ENCODE peak calls at places on chromosomes 7 and 10, in ten cellular contexts. One of them, this sample, is unnamed.

GRCh38 chr10:117241541-117242462 is 888 bp downstream of the SLC18A2 start:
- DNase-seq in left lung: peak; percentile 84
- DNase-seq in thoracic aorta: no peak
- DNase-seq in stomach: no peak
- DNase-seq in OCI-LY7: no peak
- DNase-seq in gastrocnemius medialis: no peak
- DNase-seq in naive thymus-derived CD4-positive, alpha-beta T cell: no peak
- DNase-seq in mammary epithelial cell: peak; percentile 7
- DNase-seq in right lobe of liver: no peak
- DNase-seq in mesenchymal stem cell: no peak
- DNase-seq in this sample: no peak

GRCh38 chr7:26326211-26326610 is 34.5 kb downstream of the SNX10 start:
- DNase-seq in left lung: no peak
- DNase-seq in thoracic aorta: no peak
- DNase-seq in stomach: no peak
- DNase-seq in OCI-LY7: no peak
- DNase-seq in gastrocnemius medialis: no peak
- DNase-seq in naive thymus-derived CD4-positive, alpha-beta T cell: no peak
- DNase-seq in mammary epithelial cell: peak; percentile 16
- DNase-seq in right lobe of liver: no peak
- DNase-seq in mesenchymal stem cell: no peak
- DNase-seq in this sample: no peak

GRCh38 chr7:7214398-7215347 is 32.3 kb downstream of the C1GALT1 start:
- DNase-seq in left lung: no peak
- DNase-seq in thoracic aorta: no peak
- DNase-seq in stomach: no peak
- DNase-seq in OCI-LY7: no peak
- DNase-seq in gastrocnemius medialis: no peak
- DNase-seq in naive thymus-derived CD4-positive, alpha-beta T cell: no peak
- DNase-seq in mammary epithelial cell: no peak
- DNase-seq in right lobe of liver: no peak
- DNase-seq in mesenchymal stem cell: no peak
- DNase-seq in this sample: no peak

GRCh38 chr7:131497454-131497853 is 59.0 kb downstream of the PODXL start:
- DNase-seq in left lung: no peak
- DNase-seq in thoracic aorta: no peak
- DNase-seq in stomach: no peak
- DNase-seq in OCI-LY7: no peak
- DNase-seq in gastrocnemius medialis: no peak
- DNase-seq in naive thymus-derived CD4-positive, alpha-beta T cell: no peak
- DNase-seq in mammary epithelial cell: no peak
- DNase-seq in right lobe of liver: no peak
- DNase-seq in mesenchymal stem cell: no peak
- DNase-seq in this sample: no peak

GRCh38 chr7:158055726-158056510 is 531.7 kb downstream of the PTPRN2 start:
- DNase-seq in left lung: peak; percentile 58
- DNase-seq in thoracic aorta: no peak
- DNase-seq in stomach: no peak
- DNase-seq in OCI-LY7: no peak
- DNase-seq in gastrocnemius medialis: no peak
- DNase-seq in naive thymus-derived CD4-positive, alpha-beta T cell: no peak
- DNase-seq in mammary epithelial cell: no peak
- DNase-seq in right lobe of liver: peak; percentile 6
- DNase-seq in mesenchymal stem cell: no peak
- DNase-seq in this sample: no peak

GRCh38 chr10:7043051-7043653 is 367.7 kb downstream of the SFMBT2 start:
- DNase-seq in left lung: peak; percentile 30
- DNase-seq in thoracic aorta: no peak
- DNase-seq in stomach: no peak
- DNase-seq in OCI-LY7: no peak
- DNase-seq in gastrocnemius medialis: no peak
- DNase-seq in naive thymus-derived CD4-positive, alpha-beta T cell: no peak
- DNase-seq in mammary epithelial cell: no peak
- DNase-seq in right lobe of liver: no peak
- DNase-seq in mesenchymal stem cell: no peak
- DNase-seq in this sample: no peak

GRCh38 chr10:66748217-66748616 is 177.6 kb upstream of the LRRTM3 start:
- DNase-seq in left lung: no peak
- DNase-seq in thoracic aorta: no peak
- DNase-seq in stomach: no peak
- DNase-seq in OCI-LY7: no peak
- DNase-seq in gastrocnemius medialis: no peak
- DNase-seq in naive thymus-derived CD4-positive, alpha-beta T cell: no peak
- DNase-seq in mammary epithelial cell: peak; percentile 2
- DNase-seq in right lobe of liver: no peak
- DNase-seq in mesenchymal stem cell: no peak
- DNase-seq in this sample: no peak

GRCh38 chr7:98754041-98754479 is 115.8 kb downstream of the TMEM130 start:
- DNase-seq in left lung: no peak
- DNase-seq in thoracic aorta: no peak
- DNase-seq in stomach: no peak
- DNase-seq in OCI-LY7: peak; percentile 53
- DNase-seq in gastrocnemius medialis: no peak
- DNase-seq in naive thymus-derived CD4-positive, alpha-beta T cell: no peak
- DNase-seq in mammary epithelial cell: no peak
- DNase-seq in right lobe of liver: no peak
- DNase-seq in mesenchymal stem cell: no peak
- DNase-seq in this sample: no peak

GRCh38 chr7:108193593-108194498 is 63.7 kb upstream of the LAMB4 start:
- DNase-seq in left lung: no peak
- DNase-seq in thoracic aorta: no peak
- DNase-seq in stomach: no peak
- DNase-seq in OCI-LY7: no peak
- DNase-seq in gastrocnemius medialis: no peak
- DNase-seq in naive thymus-derived CD4-positive, alpha-beta T cell: no peak
- DNase-seq in mammary epithelial cell: no peak
- DNase-seq in right lobe of liver: no peak
- DNase-seq in mesenchymal stem cell: no peak
- DNase-seq in this sample: no peak

GRCh38 chr7:23226841-23227450 is 19.6 kb upstream of the GPNMB start:
- DNase-seq in left lung: no peak
- DNase-seq in thoracic aorta: no peak
- DNase-seq in stomach: no peak
- DNase-seq in OCI-LY7: no peak
- DNase-seq in gastrocnemius medialis: no peak
- DNase-seq in naive thymus-derived CD4-positive, alpha-beta T cell: no peak
- DNase-seq in mammary epithelial cell: no peak
- DNase-seq in right lobe of liver: no peak
- DNase-seq in mesenchymal stem cell: no peak
- DNase-seq in this sample: no peak

GRCh38 chr7:33411000-33411399 is 281.6 kb downstream of the BBS9 start:
- DNase-seq in left lung: no peak
- DNase-seq in thoracic aorta: no peak
- DNase-seq in stomach: no peak
- DNase-seq in OCI-LY7: no peak
- DNase-seq in gastrocnemius medialis: no peak
- DNase-seq in naive thymus-derived CD4-positive, alpha-beta T cell: no peak
- DNase-seq in mammary epithelial cell: no peak
- DNase-seq in right lobe of liver: no peak
- DNase-seq in mesenchymal stem cell: no peak
- DNase-seq in this sample: no peak

GRCh38 chr7:131194070-131194865 is 133.4 kb upstream of the MKLN1 start:
- DNase-seq in left lung: no peak
- DNase-seq in thoracic aorta: no peak
- DNase-seq in stomach: no peak
- DNase-seq in OCI-LY7: no peak
- DNase-seq in gastrocnemius medialis: no peak
- DNase-seq in naive thymus-derived CD4-positive, alpha-beta T cell: no peak
- DNase-seq in mammary epithelial cell: peak; percentile 31
- DNase-seq in right lobe of liver: no peak
- DNase-seq in mesenchymal stem cell: no peak
- DNase-seq in this sample: no peak

GRCh38 chr7:127474457-127474856 is 81.9 kb upstream of the ZNF800 start:
- DNase-seq in left lung: no peak
- DNase-seq in thoracic aorta: no peak
- DNase-seq in stomach: no peak
- DNase-seq in OCI-LY7: no peak
- DNase-seq in gastrocnemius medialis: no peak
- DNase-seq in naive thymus-derived CD4-positive, alpha-beta T cell: no peak
- DNase-seq in mammary epithelial cell: peak; percentile 3
- DNase-seq in right lobe of liver: no peak
- DNase-seq in mesenchymal stem cell: no peak
- DNase-seq in this sample: no peak

GRCh38 chr7:3029138-3029537 is 14.5 kb downstream of the CARD11 start:
- DNase-seq in left lung: no peak
- DNase-seq in thoracic aorta: no peak
- DNase-seq in stomach: no peak
- DNase-seq in OCI-LY7: no peak
- DNase-seq in gastrocnemius medialis: no peak
- DNase-seq in naive thymus-derived CD4-positive, alpha-beta T cell: no peak
- DNase-seq in mammary epithelial cell: no peak
- DNase-seq in right lobe of liver: no peak
- DNase-seq in mesenchymal stem cell: no peak
- DNase-seq in this sample: no peak

GRCh38 chr7:155178096-155178495 is 108.0 kb downstream of the HTR5A start:
- DNase-seq in left lung: no peak
- DNase-seq in thoracic aorta: no peak
- DNase-seq in stomach: no peak
- DNase-seq in OCI-LY7: no peak
- DNase-seq in gastrocnemius medialis: no peak
- DNase-seq in naive thymus-derived CD4-positive, alpha-beta T cell: no peak
- DNase-seq in mammary epithelial cell: no peak
- DNase-seq in right lobe of liver: no peak
- DNase-seq in mesenchymal stem cell: no peak
- DNase-seq in this sample: no peak

GRCh38 chr10:79487296-79488194 is 24.8 kb upstream of the EIF5AL1 start:
- DNase-seq in left lung: no peak
- DNase-seq in thoracic aorta: no peak
- DNase-seq in stomach: peak; percentile 68
- DNase-seq in OCI-LY7: peak; percentile 56
- DNase-seq in gastrocnemius medialis: peak; percentile 31
- DNase-seq in naive thymus-derived CD4-positive, alpha-beta T cell: peak; percentile 10
- DNase-seq in mammary epithelial cell: peak; percentile 23
- DNase-seq in right lobe of liver: peak; percentile 72
- DNase-seq in mesenchymal stem cell: peak; percentile 72
- DNase-seq in this sample: peak; percentile 50

GRCh38 chr7:7178081-7178480 is 4.3 kb upstream of the C1GALT1 start:
- DNase-seq in left lung: no peak
- DNase-seq in thoracic aorta: no peak
- DNase-seq in stomach: no peak
- DNase-seq in OCI-LY7: no peak
- DNase-seq in gastrocnemius medialis: no peak
- DNase-seq in naive thymus-derived CD4-positive, alpha-beta T cell: no peak
- DNase-seq in mammary epithelial cell: peak; percentile 86
- DNase-seq in right lobe of liver: no peak
- DNase-seq in mesenchymal stem cell: no peak
- DNase-seq in this sample: no peak

GRCh38 chr7:69104023-69104422 is 494.3 kb upstream of the AUTS2 start:
- DNase-seq in left lung: no peak
- DNase-seq in thoracic aorta: no peak
- DNase-seq in stomach: no peak
- DNase-seq in OCI-LY7: no peak
- DNase-seq in gastrocnemius medialis: no peak
- DNase-seq in naive thymus-derived CD4-positive, alpha-beta T cell: no peak
- DNase-seq in mammary epithelial cell: no peak
- DNase-seq in right lobe of liver: no peak
- DNase-seq in mesenchymal stem cell: no peak
- DNase-seq in this sample: no peak

DNA sequence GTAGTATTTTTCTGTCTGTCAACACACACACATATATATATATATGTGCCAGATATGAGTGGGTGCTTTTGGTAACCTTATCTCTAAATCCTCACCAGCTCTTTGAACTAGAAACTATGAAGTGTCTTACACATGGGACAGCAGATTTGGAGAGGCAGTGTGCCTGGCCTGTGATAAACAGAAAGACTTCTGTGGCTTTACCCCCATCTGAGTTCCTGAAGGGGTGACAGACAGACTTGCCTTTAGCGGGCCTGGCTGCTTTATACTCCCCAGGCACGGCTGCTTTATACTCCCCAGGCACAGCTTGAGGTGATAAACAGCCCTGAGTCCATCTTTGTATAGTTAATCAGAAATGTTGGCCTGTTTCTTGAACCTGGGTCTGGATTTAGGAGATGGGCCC is 5.6 kb downstream of the BAG3 start:
- DNase-seq in left lung: no peak
- DNase-seq in thoracic aorta: no peak
- DNase-seq in stomach: no peak
- DNase-seq in OCI-LY7: no peak
- DNase-seq in gastrocnemius medialis: no peak
- DNase-seq in naive thymus-derived CD4-positive, alpha-beta T cell: no peak
- DNase-seq in mammary epithelial cell: no peak
- DNase-seq in right lobe of liver: no peak
- DNase-seq in mesenchymal stem cell: no peak
- DNase-seq in this sample: no peak
- H3K4me3 ChIP-seq in left lung: no peak overlapping the region
- H3K4me3 ChIP-seq in thoracic aorta: no peak overlapping the region
- H3K4me3 ChIP-seq in stomach: no peak overlapping the region
- H3K4me3 ChIP-seq in OCI-LY7: no peak overlapping the region
- H3K4me3 ChIP-seq in gastrocnemius medialis: peak overlapping the region; percentile 80
- H3K4me3 ChIP-seq in naive thymus-derived CD4-positive, alpha-beta T cell: no peak overlapping the region
- H3K4me3 ChIP-seq in mammary epithelial cell: no peak overlapping the region
- H3K4me3 ChIP-seq in right lobe of liver: no peak overlapping the region
- H3K4me3 ChIP-seq in mesenchymal stem cell: no peak overlapping the region
- H3K4me3 ChIP-seq in this sample: peak overlapping the region; percentile 32

GRCh38 chr7:28103984-28104628 is 76.5 kb downstream of the JAZF1 start:
- DNase-seq in left lung: no peak
- DNase-seq in thoracic aorta: no peak
- DNase-seq in stomach: peak; percentile 36
- DNase-seq in OCI-LY7: no peak
- DNase-seq in gastrocnemius medialis: no peak
- DNase-seq in naive thymus-derived CD4-positive, alpha-beta T cell: no peak
- DNase-seq in mammary epithelial cell: peak; percentile 19
- DNase-seq in right lobe of liver: no peak
- DNase-seq in mesenchymal stem cell: no peak
- DNase-seq in this sample: no peak
- H3K36me3 ChIP-seq in left lung: no peaks in the 10 kb centered on the region
- H3K36me3 ChIP-seq in thoracic aorta: no peaks in the 10 kb centered on the region
- H3K36me3 ChIP-seq in stomach: no peaks in the 10 kb centered on the region
- H3K36me3 ChIP-seq in OCI-LY7: no peaks in the 10 kb centered on the region
- H3K36me3 ChIP-seq in gastrocnemius medialis: no peaks in the 10 kb centered on the region
- H3K36me3 ChIP-seq in naive thymus-derived CD4-positive, alpha-beta T cell: no peaks in the 10 kb centered on the region
- H3K36me3 ChIP-seq in mammary epithelial cell: no peaks in the 10 kb centered on the region
- H3K36me3 ChIP-seq in right lobe of liver: no peaks in the 10 kb centered on the region
- H3K36me3 ChIP-seq in mesenchymal stem cell: peaks cover 4% of the 10 kb centered on the region
- H3K36me3 ChIP-seq in this sample: no peaks in the 10 kb centered on the region

DNA sequence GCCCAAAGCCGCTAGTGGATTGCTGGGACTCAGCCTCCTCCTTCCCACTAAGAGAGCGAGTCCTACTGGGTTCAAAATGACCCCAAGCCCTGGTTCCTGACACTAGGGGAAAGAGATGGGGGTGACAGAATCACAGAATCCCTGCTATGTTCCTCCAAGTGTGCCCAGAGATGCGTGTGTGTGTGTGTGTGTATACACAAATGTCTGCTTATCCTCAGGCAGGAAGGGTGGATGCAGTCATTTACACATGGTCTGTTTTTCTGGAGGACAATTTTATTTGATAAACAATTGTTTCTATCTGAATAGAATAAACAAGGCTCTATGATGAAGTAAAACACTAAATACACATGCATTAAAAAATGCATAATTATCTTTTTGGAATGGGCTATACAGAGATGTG is 1.2 kb upstream of the PLAU start:
- DNase-seq in left lung: no peak
- DNase-seq in thoracic aorta: no peak
- DNase-seq in stomach: no peak
- DNase-seq in OCI-LY7: no peak
- DNase-seq in gastrocnemius medialis: no peak
- DNase-seq in naive thymus-derived CD4-positive, alpha-beta T cell: no peak
- DNase-seq in mammary epithelial cell: no peak
- DNase-seq in right lobe of liver: no peak
- DNase-seq in mesenchymal stem cell: peak; percentile 80
- DNase-seq in this sample: no peak
- H3K27ac ChIP-seq in left lung: peak overlapping the region; percentile 86
- H3K27ac ChIP-seq in thoracic aorta: no peak overlapping the region
- H3K27ac ChIP-seq in stomach: peak overlapping the region; percentile 57
- H3K27ac ChIP-seq in OCI-LY7: peak overlapping the region; percentile 61
- H3K27ac ChIP-seq in gastrocnemius medialis: peak overlapping the region; percentile 51
- H3K27ac ChIP-seq in naive thymus-derived CD4-positive, alpha-beta T cell: no peak overlapping the region
- H3K27ac ChIP-seq in mammary epithelial cell: peak overlapping the region; percentile 90
- H3K27ac ChIP-seq in right lobe of liver: no peak overlapping the region
- H3K27ac ChIP-seq in mesenchymal stem cell: peak overlapping the region; percentile 93
- H3K27ac ChIP-seq in this sample: peak overlapping the region; percentile 97

GRCh38 chr10:8181496-8182174 is 127.1 kb downstream of the GATA3 start:
- DNase-seq in left lung: no peak
- DNase-seq in thoracic aorta: no peak
- DNase-seq in stomach: no peak
- DNase-seq in OCI-LY7: no peak
- DNase-seq in gastrocnemius medialis: no peak
- DNase-seq in naive thymus-derived CD4-positive, alpha-beta T cell: no peak
- DNase-seq in mammary epithelial cell: no peak
- DNase-seq in right lobe of liver: peak; percentile 87
- DNase-seq in mesenchymal stem cell: no peak
- DNase-seq in this sample: no peak
- H3K4me3 ChIP-seq in left lung: no peak overlapping the region
- H3K4me3 ChIP-seq in thoracic aorta: no peak overlapping the region
- H3K4me3 ChIP-seq in stomach: no peak overlapping the region
- H3K4me3 ChIP-seq in OCI-LY7: no peak overlapping the region
- H3K4me3 ChIP-seq in gastrocnemius medialis: no peak overlapping the region
- H3K4me3 ChIP-seq in naive thymus-derived CD4-positive, alpha-beta T cell: no peak overlapping the region
- H3K4me3 ChIP-seq in mammary epithelial cell: no peak overlapping the region
- H3K4me3 ChIP-seq in right lobe of liver: peak overlapping the region; percentile 11
- H3K4me3 ChIP-seq in mesenchymal stem cell: no peak overlapping the region
- H3K4me3 ChIP-seq in this sample: no peak overlapping the region

This sample was measured in Panc1.